ENCODE peak calls at places on chromosome 1, in ten cellular contexts. X is upper lobe of right lung, R is left ventricle myocardium inferior, Q is kidney epithelial cell, U is BE2C, F is colonic mucosa, Z is brain microvascular endothelial cell, M is kidney, J is coronary artery, T is fibroblast of mammary gland. V is an unnamed sample.

GRCh38 chr1:33086384-33086850 is 5.5 kb downstream of the AZIN2 start:
- DNase-seq in R (peak; percentile 74), Z (peak; percentile 79), X (peak; percentile 80), U (peak; percentile 69), J (no peak), T (peak; percentile 85), M (peak; percentile 83), F (peak; percentile 79), Q (peak; percentile 35), V (no peak)

GRCh38 chr1:10428956-10429355 is 1.3 kb upstream of the CENPS start:
- DNase-seq in M (peak; percentile 67), Q (no peak), U (no peak), Z (no peak), T (no peak), J (no peak), F (no peak), R (no peak), X (no peak), V (no peak)

GRCh38 chr1:164914208-164914607 is 355.2 kb downstream of the PBX1 start:
- DNase-seq in J (no peak), Q (no peak), T (peak; percentile 60), F (no peak), X (no peak), Z (peak; percentile 38), R (no peak), M (no peak), U (no peak), V (peak; percentile 3)

GRCh38 chr1:25425098-25426085 is 4.8 kb upstream of the RHCE start:
- DNase-seq in F (peak; percentile 69), U (no peak), R (no peak), Q (no peak), X (no peak), Z (no peak), M (peak; percentile 78), J (no peak), T (peak; percentile 51), V (no peak)

GRCh38 chr1:33517596-33518250 is 45.3 kb downstream of the ZSCAN20 start:
- DNase-seq in M (no peak), J (no peak), U (no peak), R (no peak), Z (no peak), Q (no peak), T (peak; percentile 51), F (no peak), X (no peak), V (no peak)

GRCh38 chr1:80542231-80542630 is 1258.5 kb upstream of the ADGRL2 start:
- DNase-seq in U (no peak), R (no peak), T (peak; percentile 10), Q (no peak), M (no peak), J (no peak), X (no peak), Z (peak; percentile 2), F (no peak), V (no peak)

GRCh38 chr1:206935491-206936067 is 10.7 kb downstream of the PIGR start:
- DNase-seq in X (peak; percentile 84), T (peak; percentile 19), F (no peak), Z (peak; percentile 1), R (no peak), U (peak; percentile 70), M (peak; percentile 83), Q (no peak), J (no peak), V (no peak)

GRCh38 chr1:160115545-160116276 is at the start of gene ATP1A2:
- DNase-seq in R (peak; percentile 62), U (no peak), T (no peak), F (no peak), Q (no peak), J (no peak), X (no peak), M (no peak), Z (no peak), V (no peak)

GRCh38 chr1:210159206-210159605 is 73.4 kb upstream of the SERTAD4 start:
- DNase-seq in T (no peak), R (no peak), U (no peak), Q (no peak), J (no peak), Z (no peak), M (no peak), F (no peak), X (no peak), V (no peak)

GRCh38 chr1:12255918-12256317 is 26.1 kb downstream of the VPS13D start:
- DNase-seq in M (no peak), R (no peak), Q (no peak), F (no peak), U (no peak), T (peak; percentile 11), Z (no peak), X (no peak), J (no peak), V (no peak)

GRCh38 chr1:156842618-156843300 is 16.2 kb downstream of the INSRR start:
- DNase-seq in Q (no peak), T (no peak), Z (no peak), R (no peak), M (peak; percentile 20), U (no peak), J (no peak), X (no peak), F (no peak), V (no peak)

GRCh38 chr1:152049291-152050073 is 12.7 kb upstream of the S100A11 start:
- DNase-seq in T (peak; percentile 88), F (no peak), M (no peak), U (no peak), R (no peak), X (no peak), Z (no peak), Q (no peak), J (no peak), V (no peak)

GRCh38 chr1:3685229-3685628 is 32.9 kb downstream of the TP73 start:
- DNase-seq in T (no peak), Q (no peak), U (no peak), F (no peak), Z (no peak), J (no peak), M (no peak), R (no peak), X (no peak), V (no peak)

GRCh38 chr1:206004269-206004800 is 1.1 kb upstream of the RAB7B start:
- DNase-seq in F (no peak), X (no peak), J (no peak), M (no peak), T (no peak), U (no peak), Z (no peak), R (no peak), Q (no peak), V (no peak)

GRCh38 chr1:155504207-155504606 is 58.4 kb downstream of the ASH1L start:
- DNase-seq in Z (peak; percentile 12), J (no peak), T (peak; percentile 56), R (no peak), U (peak; percentile 40), M (no peak), Q (peak; percentile 7), F (no peak), X (no peak), V (no peak)

GRCh38 chr1:96684737-96685136 is 36.8 kb upstream of the PTBP2 start:
- DNase-seq in U (no peak), T (no peak), J (no peak), M (no peak), F (no peak), Q (no peak), Z (no peak), R (no peak), X (no peak), V (no peak)

GRCh38 chr1:96683931-96684330 is 37.7 kb upstream of the PTBP2 start:
- DNase-seq in X (no peak), F (no peak), R (no peak), Q (no peak), Z (no peak), M (no peak), J (no peak), U (no peak), T (peak; percentile 10), V (no peak)

DNA sequence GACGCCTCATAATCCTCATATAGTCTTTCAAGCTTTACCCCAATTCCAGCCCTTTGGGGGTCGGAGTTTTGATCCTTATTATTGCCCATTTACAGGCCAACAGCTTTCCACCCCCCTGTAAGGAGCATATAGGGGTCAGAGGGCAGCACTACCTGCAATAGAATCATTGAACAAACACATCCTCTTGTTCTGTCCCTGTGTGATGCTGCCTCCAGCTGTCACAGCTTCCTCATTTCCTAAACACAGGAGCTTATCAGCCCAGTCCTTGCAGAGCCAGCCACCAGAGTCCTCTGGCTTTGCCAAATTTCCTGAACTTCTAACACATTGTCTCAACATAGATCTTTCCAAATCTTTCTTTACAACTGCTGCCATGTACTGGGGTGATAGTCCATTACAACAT is 32.8 kb upstream of the PTBP2 start:
- DNase-seq in X (no peak), T (no peak), F (no peak), Z (no peak), Q (no peak), R (no peak), J (no peak), M (no peak), U (peak; percentile 33), V (no peak)
- TF ChIP-seq CTCF in X (no peak), T (no peak), F (no peak), Z (no peak), Q (no peak), R (no peak), J (no peak), M (no peak), U (peak; percentile 37), V (no peak)

DNA sequence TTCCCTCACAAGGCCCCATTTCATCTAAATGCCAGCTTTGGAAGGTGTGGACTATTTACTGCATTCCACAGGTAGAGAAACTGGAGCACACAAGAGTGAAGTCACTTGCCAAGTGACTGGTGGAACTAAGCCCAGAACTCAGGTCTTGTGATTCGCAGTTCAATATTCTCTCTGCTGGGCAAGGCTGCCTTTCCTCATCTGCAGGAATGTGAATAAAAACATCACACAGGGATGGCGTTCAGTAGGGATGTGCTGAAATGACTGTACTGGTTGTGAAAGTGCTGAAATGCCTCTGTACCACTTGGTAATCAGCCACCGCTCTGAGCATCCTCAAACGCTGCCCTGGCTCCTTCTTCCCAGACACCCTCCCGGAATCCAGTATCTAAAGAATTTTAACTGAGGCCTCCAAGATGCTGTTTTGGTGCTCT is 145.6 kb downstream of the HIVEP3 start:
- DNase-seq in U (no peak), T (peak; percentile 91), Q (peak; percentile 54), J (no peak), Z (peak; percentile 50), F (no peak), M (no peak), X (no peak), R (no peak), V (peak; percentile 93)
- H3K4me3 ChIP-seq in U (no peak overlapping the region), T (no peak overlapping the region), Q (no peak overlapping the region), J (no peak overlapping the region), Z (no peak overlapping the region), F (no peak overlapping the region), M (no peak overlapping the region), X (no peak overlapping the region), R (no peak overlapping the region), V (no peak overlapping the region)

GRCh38 chr1:42456010-42456753 is at the start of the genes PPCS and ZMYND12:
- DNase-seq in R (peak; percentile 87), X (peak; percentile 95), F (peak; percentile 90), Z (peak; percentile 70), Q (no peak), J (peak; percentile 90), U (peak; percentile 67), T (peak; percentile 90), M (peak; percentile 95), V (no peak)
- TF ChIP-seq CTCF in R (peak; percentile 31), X (no peak), F (no peak), Z (peak; percentile 10), Q (no peak), J (no peak), U (no peak), T (no peak), M (no peak), V (no peak)

GRCh38 chr1:96596226-96596625 is 125.4 kb upstream of the PTBP2 start:
- DNase-seq in X (no peak), U (peak; percentile 64), M (no peak), T (peak; percentile 34), Z (peak; percentile 16), F (no peak), J (no peak), Q (no peak), R (no peak), V (no peak)

GRCh38 chr1:96598416-96599168 is 123.0 kb upstream of the PTBP2 start:
- DNase-seq in M (no peak), Z (no peak), R (no peak), U (no peak), J (no peak), Q (no peak), X (no peak), F (no peak), T (peak; percentile 80), V (no peak)
- H3K4me3 ChIP-seq in M (no peak overlapping the region), Z (no peak overlapping the region), R (no peak overlapping the region), U (no peak overlapping the region), J (no peak overlapping the region), Q (no peak overlapping the region), X (no peak overlapping the region), F (no peak overlapping the region), T (no peak overlapping the region), V (no peak overlapping the region)